ENCODE peak calls at places on chromosomes 3 and 15, in five cellular contexts. R is CD8-positive, alpha-beta memory T cell; C is left lung; X is mesendoderm; O is IMR-90. U is an unnamed sample. For H3K27me3, the result is how much of the 10 kb centered on the place peaks cover.

GRCh38 chr3:160331127-160331937 is 67.7 kb downstream of the IFT80 start:
- DNase-seq in X (no peak), R (no peak), O (peak), C (no peak), U (no peak)

GRCh38 chr15:74311734-74312444 is 55.6 kb downstream of the CYP11A1 start:
- DNase-seq in R (no peak), O (peak), X (peak), C (no peak), U (no peak)

GRCh38 chr15:40787344-40787841 is 17.6 kb downstream of the C15orf62 start:
- DNase-seq in O (peak), R (peak), X (peak), C (peak), U (peak)

GRCh38 chr3:128270559-128271492 is 117.5 kb downstream of the EEFSEC start:
- DNase-seq in X (peak), C (no peak), O (no peak), R (no peak), U (no peak)

GRCh38 chr3:143010024-143010423 is 8.7 kb downstream of the U2SURP start:
- DNase-seq in O (peak), C (no peak), X (no peak), R (no peak), U (no peak)

GRCh38 chr3:138395865-138396751 is 38.3 kb upstream of the ESYT3 start:
- DNase-seq in X (no peak), R (no peak), C (no peak), O (no peak), U (no peak)

GRCh38 chr3:21449738-21450137 is 301.3 kb downstream of the ZNF385D start:
- DNase-seq in R (no peak), X (no peak), O (no peak), C (no peak), U (no peak)

GRCh38 chr3:159637895-159638542 is 350.6 kb upstream of the IL12A start:
- DNase-seq in O (peak), R (no peak), C (no peak), X (no peak), U (no peak)

GRCh38 chr3:187850256-187851010 is 105.2 kb upstream of the BCL6 start:
- DNase-seq in X (no peak), O (no peak), C (no peak), R (no peak), U (no peak)

GRCh38 chr3:30604091-30604490 is 2.3 kb upstream of the TGFBR2 start:
- DNase-seq in C (no peak), O (peak), X (no peak), R (no peak), U (no peak)

GRCh38 chr3:146747051-146747450 is 141.9 kb upstream of the PLSCR5 start:
- DNase-seq in C (no peak), R (no peak), X (no peak), O (no peak), U (no peak)

GRCh38 chr3:85161544-85161943 is 202.8 kb downstream of the CADM2 start:
- DNase-seq in C (no peak), X (no peak), O (no peak), R (no peak), U (no peak)

GRCh38 chr3:28836199-28836598 is 444.7 kb upstream of the RBMS3 start:
- DNase-seq in O (no peak), R (no peak), X (peak), C (no peak), U (no peak)

GRCh38 chr15:51366911-51367310 is 25.5 kb downstream of the GLDN start:
- DNase-seq in X (no peak), C (peak), R (no peak), O (peak), U (no peak)

GRCh38 chr3:117149577-117149976 is 440.0 kb downstream of the TUSC7 start:
- DNase-seq in R (no peak), X (no peak), C (no peak), O (no peak), U (no peak)
- H3K4me3 ChIP-seq in R (no peak), X (no peak), C (no peak), O (no peak), U (no peak)

GRCh38 chr15:88400069-88400468 is 67.1 kb downstream of the MRPL46 start:
- DNase-seq in O (no peak), R (no peak), C (no peak), X (no peak), U (no peak)
- H3K27me3 ChIP-seq in O (under half), R (under half), C (under half), X (under half), U (under half)

GRCh38 chr3:48599509-48600285 is 4.6 kb upstream of the COL7A1 start:
- DNase-seq in X (no peak), O (no peak), C (no peak), R (no peak), U (no peak)

GRCh38 chr3:48600711-48601621 is 5.8 kb upstream of the COL7A1 start:
- DNase-seq in R (no peak), O (no peak), C (no peak), X (no peak), U (no peak)

GRCh38 chr3:48597408-48597800 is 2.3 kb upstream of the COL7A1 start:
- DNase-seq in C (no peak), O (no peak), R (no peak), X (no peak), U (no peak)

GRCh38 chr3:48598323-48599076 is 3.4 kb upstream of the COL7A1 start:
- DNase-seq in C (no peak), O (peak), R (no peak), X (peak), U (peak)

DNA sequence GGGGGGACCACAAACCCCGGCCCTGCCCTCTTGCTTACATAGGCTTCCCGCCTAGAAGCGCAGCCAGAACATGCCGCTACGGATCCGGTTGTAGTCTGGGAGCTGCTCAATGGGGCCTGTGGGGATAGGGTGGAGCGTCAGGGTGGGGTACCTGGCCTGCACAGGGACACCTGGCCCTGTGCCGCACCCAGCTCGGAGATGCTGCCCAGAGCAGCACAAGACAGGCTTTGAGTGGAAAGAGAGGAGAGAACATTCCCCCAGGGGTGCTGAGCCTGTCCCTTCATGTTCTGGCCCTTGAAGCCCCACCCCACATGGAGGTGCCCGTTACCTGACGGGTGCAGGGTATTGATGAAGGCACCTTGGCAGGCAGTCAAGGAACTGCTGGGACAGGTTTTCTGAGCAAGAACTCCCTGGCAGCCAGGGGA is 4.0 kb upstream of the COL7A1 start:
- DNase-seq in X (no peak), O (no peak), R (no peak), C (no peak), U (no peak)
- H3K27ac ChIP-seq in X (peak), O (peak), R (no peak), C (peak), U (peak)

GRCh38 chr3:97823503-97824004 is 1.7 kb downstream of the CRYBG3 start:
- DNase-seq in X (no peak), R (no peak), O (no peak), C (no peak), U (peak)
- H3K4me3 ChIP-seq in X (no peak), R (no peak), O (peak), C (peak), U (peak)

GRCh38 chr15:68440136-68440535 is 8.2 kb upstream of the ITGA11 start:
- DNase-seq in X (no peak), O (no peak), C (no peak), R (no peak), U (no peak)

GRCh38 chr15:68441045-68441743 is 9.2 kb upstream of the ITGA11 start:
- DNase-seq in C (no peak), X (no peak), R (no peak), O (peak), U (no peak)

GRCh38 chr15:68444336-68444735 is 12.4 kb upstream of the ITGA11 start:
- DNase-seq in O (no peak), C (no peak), R (no peak), X (no peak), U (no peak)

GRCh38 chr15:68439506-68439905 is 7.5 kb upstream of the ITGA11 start:
- DNase-seq in O (no peak), R (no peak), X (no peak), C (no peak), U (no peak)

DNA sequence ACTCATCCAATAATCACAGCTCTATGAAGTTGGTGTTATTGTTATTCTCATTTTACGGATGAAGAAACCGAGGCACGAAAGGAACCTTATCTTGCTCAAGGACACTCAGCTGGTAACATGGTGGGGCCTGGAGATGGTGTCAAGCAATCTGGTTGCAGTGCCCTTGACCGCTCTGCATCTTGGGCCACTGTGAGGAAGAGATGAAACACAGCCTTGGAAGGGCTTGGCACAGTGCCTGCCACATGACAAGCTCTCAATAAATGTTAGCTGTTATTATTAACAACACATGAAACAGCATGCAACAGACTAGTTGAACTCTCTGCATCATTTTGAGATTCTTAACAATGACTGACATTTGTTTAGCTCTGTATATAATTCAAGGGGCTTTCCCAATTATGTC is 10.1 kb upstream of the ITGA11 start:
- DNase-seq in C (no peak), X (no peak), O (peak), R (no peak), U (no peak)
- H3K27me3 ChIP-seq in C (under half), X (under half), O (under half), R (under half), U (under half)

U was measured in aorta.